ENCODE peak calls at places on chromosomes 13 and 19, in nine cellular contexts. M is endothelial cell of umbilical vein; U is fibroblast of pulmonary artery; N is chondrocyte; D is nephron progenitor cell; G is neural progenitor cell; R is PC-9; I is CD4-positive, alpha-beta T cell; J is HCT116. L is an unnamed sample.

GRCh38 chr19:43479961-43480561 is 14.7 kb upstream of the LYPD3 start:
- DNase-seq in M (no peak), U (no peak), N (no peak), D (no peak), G (no peak), R (no peak), I (no peak), J (no peak), L (no peak)

GRCh38 chr13:66937423-66937822 is 292.7 kb downstream of the PCDH9 start:
- DNase-seq in M (no peak), U (no peak), N (no peak), D (no peak), G (no peak), R (no peak), I (no peak), J (no peak), L (no peak)

GRCh38 chr19:961866-962620 is 22.1 kb upstream of the WDR18 start:
- DNase-seq in M (no peak), U (no peak), N (no peak), D (no peak), G (no peak), R (no peak), I (no peak), J (no peak), L (no peak)

GRCh38 chr19:7618366-7618765 is 11.0 kb downstream of the XAB2 start:
- DNase-seq in M (no peak), U (no peak), N (no peak), D (no peak), G (no peak), R (peak; percentile 54), I (no peak), J (no peak), L (peak; percentile 34)

GRCh38 chr13:43044720-43045301 is 21.4 kb downstream of the DNAJC15 start:
- DNase-seq in M (no peak), U (no peak), N (no peak), D (no peak), G (no peak), R (no peak), I (no peak), J (no peak), L (no peak)

GRCh38 chr19:48498922-48499321 is 12.7 kb downstream of the LMTK3 start:
- DNase-seq in M (no peak), U (no peak), N (no peak), D (no peak), G (no peak), R (no peak), I (no peak), J (no peak), L (peak; percentile 41)

GRCh38 chr19:17244618-17245534 is 843 bp downstream of the NR2F6 start:
- DNase-seq in M (no peak), U (no peak), N (no peak), D (no peak), G (peak; percentile 50), R (peak; percentile 34), I (no peak), J (no peak), L (peak; percentile 32)

GRCh38 chr13:28056970-28057712 is 43.2 kb downstream of the FLT3 start:
- DNase-seq in M (no peak), U (no peak), N (no peak), D (no peak), G (no peak), R (no peak), I (no peak), J (no peak), L (no peak)

GRCh38 chr19:18793144-18794028 is 2.3 kb upstream of the COMP start:
- DNase-seq in M (no peak), U (no peak), N (no peak), D (no peak), G (no peak), R (no peak), I (no peak), J (no peak), L (no peak)

DNA sequence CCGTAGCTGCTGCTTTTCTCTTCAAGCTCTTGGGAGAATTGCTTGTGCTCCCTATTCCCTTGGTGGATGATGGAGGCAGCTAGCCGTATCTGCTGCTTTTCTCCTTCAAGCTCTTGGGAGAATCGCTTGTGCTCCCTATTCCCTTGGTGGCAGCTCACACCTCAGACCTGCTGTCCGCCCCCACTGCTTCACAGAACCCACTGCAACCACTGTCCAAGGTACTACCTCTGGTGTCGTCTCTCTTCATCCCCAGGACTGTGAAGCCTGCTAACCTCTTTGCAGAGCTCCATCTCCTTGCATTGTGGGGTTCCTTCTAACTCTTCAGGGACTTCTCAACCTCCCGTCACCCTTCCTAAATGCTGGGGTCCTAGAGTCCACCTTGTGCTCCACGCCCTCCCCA is 4.6 kb upstream of the ERVK3-1 start:
- DNase-seq in M (no peak), U (no peak), N (no peak), D (no peak), G (no peak), R (no peak), I (no peak), J (no peak), L (no peak)
- TF ChIP-seq CTCF in M (no peak), U (no peak), N (no peak), D (no peak), G (no peak), R (no peak), I (no peak), J (no peak), L (no peak)

DNA sequence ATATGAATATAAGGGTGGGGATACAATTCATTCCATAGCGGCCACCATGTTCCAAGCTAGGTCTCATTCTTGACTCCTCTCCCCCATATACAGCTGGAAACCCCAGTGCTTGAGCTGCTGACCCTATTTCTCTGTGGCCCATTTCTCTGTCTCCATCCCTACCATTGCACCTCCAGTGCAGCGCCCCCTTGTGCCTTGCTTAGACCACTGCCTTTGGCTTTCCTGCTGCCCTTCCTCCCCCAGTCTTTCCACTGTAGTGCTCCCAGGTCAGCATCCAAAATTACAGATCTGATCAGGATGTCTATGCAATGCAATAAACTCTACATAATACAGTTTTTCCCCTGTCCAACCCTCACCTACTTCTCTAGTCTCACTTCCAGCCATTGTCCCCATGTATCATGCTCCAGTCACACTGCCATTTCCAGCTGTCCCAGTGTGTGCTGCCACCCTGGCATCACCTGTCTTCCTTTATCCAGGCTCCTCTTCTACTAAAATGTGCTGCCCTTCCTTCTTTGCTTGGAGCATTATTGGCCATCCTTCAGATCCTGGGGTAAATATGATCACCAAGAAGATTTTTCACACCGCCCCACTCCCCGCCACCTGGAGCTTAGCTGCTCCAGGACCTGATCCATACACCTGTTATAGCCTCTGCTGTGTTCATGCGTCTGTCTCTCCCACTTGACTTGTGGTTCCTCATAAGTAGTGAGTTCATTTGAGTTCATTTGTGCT is 199.4 kb upstream of the IPO5 start:
- DNase-seq in M (no peak), U (no peak), N (no peak), D (no peak), G (peak; percentile 31), R (no peak), I (no peak), J (no peak), L (no peak)
- TF ChIP-seq CTCF in M (no peak), U (no peak), N (peak; percentile 15), D (no peak), G (peak; percentile 50), R (peak; percentile 19), I (no peak), J (peak; percentile 55), L (no peak)

DNA sequence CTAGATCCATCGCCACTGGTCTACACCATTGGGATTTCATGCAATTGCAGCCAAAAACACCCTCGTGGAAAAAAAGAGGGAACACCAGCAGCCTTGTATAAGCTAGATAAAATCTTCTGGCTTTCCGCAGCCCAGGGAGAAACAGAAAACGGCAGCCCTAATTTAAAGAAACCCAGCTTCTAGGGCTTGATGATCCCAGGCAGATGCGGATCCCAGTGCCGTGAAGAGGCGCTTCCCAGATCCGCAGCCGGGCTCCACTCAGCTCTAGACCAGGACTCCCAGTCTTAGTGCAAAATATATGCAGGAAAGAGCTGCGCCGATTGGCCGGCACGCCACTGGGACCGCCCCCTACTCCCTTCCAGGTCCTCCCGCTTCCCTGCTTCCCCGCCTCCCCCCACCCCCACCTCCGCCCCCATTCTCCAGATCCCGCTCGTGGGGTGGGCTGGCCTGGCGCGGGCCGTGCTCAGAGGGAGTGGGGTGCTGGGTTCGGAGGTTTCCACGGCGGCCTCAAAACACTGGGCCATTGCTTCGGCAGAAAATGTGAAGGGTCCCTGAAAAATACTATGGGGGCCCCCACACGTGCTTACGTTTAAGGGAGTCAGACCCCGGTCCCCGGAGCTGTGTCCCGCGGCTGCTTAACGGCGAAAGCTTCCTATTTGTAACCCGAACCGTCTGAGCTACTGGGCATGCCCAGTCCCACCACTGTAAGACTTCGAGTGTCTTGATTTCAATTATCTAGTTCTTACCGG is 63.1 kb downstream of the SERP2 start:
- DNase-seq in M (peak; percentile 94), U (peak; percentile 96), N (peak; percentile 97), D (peak; percentile 95), G (peak; percentile 97), R (peak; percentile 73), I (peak; percentile 11), J (peak; percentile 90), L (peak; percentile 87)
- TF ChIP-seq CTCF in M (no peak), U (no peak), N (peak; percentile 12), D (no peak), G (no peak), R (no peak), I (no peak), J (no peak), L (no peak)

GRCh38 chr19:38399081-38399480 is 3.8 kb upstream of the FAM98C start:
- DNase-seq in M (no peak), U (no peak), N (no peak), D (no peak), G (no peak), R (no peak), I (no peak), J (no peak), L (no peak)
- TF ChIP-seq CTCF in M (no peak), U (no peak), N (no peak), D (no peak), G (no peak), R (no peak), I (no peak), J (no peak), L (no peak)

DNA sequence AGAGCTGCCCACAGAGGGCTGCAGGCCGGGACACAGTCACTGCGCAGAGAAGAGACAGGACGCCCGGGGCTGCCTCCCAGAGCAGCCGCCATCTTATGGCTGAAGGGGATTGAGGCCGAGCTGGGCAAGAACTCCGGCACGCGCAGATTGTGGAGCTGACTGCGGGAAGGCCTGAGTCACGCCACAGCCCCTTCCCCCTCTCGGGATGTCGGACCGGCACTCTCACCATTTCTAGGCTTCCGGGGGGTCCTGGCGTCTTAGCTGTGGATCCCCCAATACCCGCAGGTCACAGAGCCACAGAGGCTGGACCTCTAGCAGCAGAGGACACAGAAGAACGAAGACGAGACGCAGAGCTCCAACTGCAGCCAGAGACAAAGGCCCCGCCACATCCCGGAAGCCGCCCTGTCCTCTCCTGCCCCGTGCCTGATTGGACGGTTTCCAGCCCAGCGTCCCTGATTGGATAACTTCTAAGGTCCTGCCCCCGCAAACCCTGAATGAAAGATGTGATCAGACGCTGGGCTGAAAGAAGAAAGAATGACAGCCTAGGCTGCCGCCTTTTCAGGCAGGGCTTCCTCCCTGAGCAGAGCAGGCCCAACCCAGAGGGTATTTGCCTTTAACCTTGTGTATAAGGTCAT is at the start of gene ZNF43:
- DNase-seq in M (peak; percentile 91), U (peak; percentile 95), N (peak; percentile 97), D (peak; percentile 83), G (peak; percentile 96), R (peak; percentile 89), I (peak; percentile 87), J (no peak), L (peak; percentile 70)
- TF ChIP-seq CTCF in M (no peak), U (no peak), N (peak; percentile 16), D (no peak), G (no peak), R (no peak), I (no peak), J (no peak), L (no peak)

L was measured in Calu3.